ENCODE peak calls at places on chromosomes 6 and 20, in nine cellular contexts. P, W, Z, R, X, H, Q, N and K are unnamed samples.

GRCh38 chr20:2687514-2687913 is 5.1 kb upstream of the EBF4 start:
- DNase-seq in P (no peak), W (no peak), Z (no peak), R (no peak), X (no peak), H (no peak), Q (no peak), N (no peak), K (no peak)

GRCh38 chr20:57432874-57433491 is 41.8 kb downstream of the RBM38 start:
- DNase-seq in P (peak; percentile 53), W (peak; percentile 66), Z (no peak), R (peak; percentile 56), X (peak; percentile 21), H (peak; percentile 64), Q (no peak), N (peak; percentile 53), K (no peak)

GRCh38 chr6:45791181-45791580 is 224.5 kb downstream of the CLIC5 start:
- DNase-seq in P (no peak), W (no peak), Z (no peak), R (no peak), X (peak; percentile 6), H (no peak), Q (no peak), N (no peak), K (no peak)

GRCh38 chr20:36270744-36271638 is 34.7 kb downstream of the AAR2 start:
- DNase-seq in P (no peak), W (no peak), Z (no peak), R (no peak), X (no peak), H (no peak), Q (no peak), N (no peak), K (no peak)

GRCh38 chr6:39568896-39569295 is 156.3 kb downstream of the KIF6 start:
- DNase-seq in P (no peak), W (no peak), Z (no peak), R (peak; percentile 58), X (peak; percentile 8), H (no peak), Q (no peak), N (no peak), K (no peak)

GRCh38 chr6:151148111-151148510 is 91.7 kb upstream of the AKAP12 start:
- DNase-seq in P (no peak), W (peak; percentile 14), Z (no peak), R (peak; percentile 23), X (peak; percentile 45), H (no peak), Q (no peak), N (no peak), K (no peak)

GRCh38 chr6:144195671-144196070 is 45.4 kb downstream of the STX11 start:
- DNase-seq in P (no peak), W (no peak), Z (no peak), R (peak; percentile 87), X (peak; percentile 90), H (no peak), Q (no peak), N (no peak), K (no peak)

GRCh38 chr6:152571089-152571488 is 66.1 kb downstream of the SYNE1 start:
- DNase-seq in P (no peak), W (no peak), Z (no peak), R (no peak), X (no peak), H (no peak), Q (no peak), N (no peak), K (no peak)

GRCh38 chr6:127483399-127484055 is 24.3 kb upstream of the KIAA0408 start:
- DNase-seq in P (no peak), W (no peak), Z (no peak), R (no peak), X (no peak), H (no peak), Q (no peak), N (no peak), K (no peak)

GRCh38 chr20:51043811-51044210 is 20.9 kb upstream of the KCNG1 start:
- DNase-seq in P (no peak), W (no peak), Z (no peak), R (peak; percentile 83), X (peak; percentile 46), H (no peak), Q (no peak), N (no peak), K (no peak)

GRCh38 chr20:10828221-10828620 is 154.4 kb upstream of the JAG1 start:
- DNase-seq in P (no peak), W (no peak), Z (no peak), R (no peak), X (peak; percentile 11), H (no peak), Q (no peak), N (no peak), K (no peak)

GRCh38 chr20:47847882-47848485 is 62.7 kb upstream of the SULF2 start:
- DNase-seq in P (no peak), W (no peak), Z (no peak), R (peak; percentile 38), X (no peak), H (no peak), Q (no peak), N (no peak), K (no peak)

GRCh38 chr6:22113046-22113766 is 183.6 kb downstream of the PRL start:
- DNase-seq in P (no peak), W (peak; percentile 12), Z (no peak), R (peak; percentile 98), X (peak; percentile 97), H (no peak), Q (no peak), N (peak; percentile 46), K (no peak)

GRCh38 chr20:1396702-1397101 is 3.8 kb upstream of the FKBP1A start:
- DNase-seq in P (no peak), W (no peak), Z (no peak), R (no peak), X (no peak), H (no peak), Q (no peak), N (no peak), K (no peak)

GRCh38 chr20:23118144-23118543 is 32.0 kb upstream of the CD93 start:
- DNase-seq in P (no peak), W (no peak), Z (no peak), R (no peak), X (no peak), H (no peak), Q (no peak), N (no peak), K (no peak)

GRCh38 chr6:155406801-155407200 is 48.8 kb downstream of the NOX3 start:
- DNase-seq in P (no peak), W (no peak), Z (no peak), R (no peak), X (no peak), H (no peak), Q (no peak), N (no peak), K (no peak)
- TF ChIP-seq CTCF in P (no peak), W (no peak), Z (peak; percentile 35), R (no peak), X (no peak), H (no peak), Q (no peak), N (no peak), K (peak; percentile 22)

GRCh38 chr6:19320066-19320465 is 517.1 kb upstream of the ID4 start:
- DNase-seq in P (no peak), W (no peak), Z (no peak), R (no peak), X (peak; percentile 72), H (no peak), Q (no peak), N (no peak), K (no peak)

GRCh38 chr6:19325335-19325789 is 511.8 kb upstream of the ID4 start:
- DNase-seq in P (no peak), W (no peak), Z (no peak), R (no peak), X (no peak), H (no peak), Q (no peak), N (no peak), K (no peak)

GRCh38 chr6:19319005-19319404 is 518.2 kb upstream of the ID4 start:
- DNase-seq in P (no peak), W (no peak), Z (no peak), R (no peak), X (no peak), H (no peak), Q (no peak), N (no peak), K (no peak)

GRCh38 chr6:19327246-19327645 is 509.9 kb upstream of the ID4 start:
- DNase-seq in P (no peak), W (no peak), Z (no peak), R (peak; percentile 23), X (peak; percentile 24), H (no peak), Q (no peak), N (no peak), K (no peak)

DNA sequence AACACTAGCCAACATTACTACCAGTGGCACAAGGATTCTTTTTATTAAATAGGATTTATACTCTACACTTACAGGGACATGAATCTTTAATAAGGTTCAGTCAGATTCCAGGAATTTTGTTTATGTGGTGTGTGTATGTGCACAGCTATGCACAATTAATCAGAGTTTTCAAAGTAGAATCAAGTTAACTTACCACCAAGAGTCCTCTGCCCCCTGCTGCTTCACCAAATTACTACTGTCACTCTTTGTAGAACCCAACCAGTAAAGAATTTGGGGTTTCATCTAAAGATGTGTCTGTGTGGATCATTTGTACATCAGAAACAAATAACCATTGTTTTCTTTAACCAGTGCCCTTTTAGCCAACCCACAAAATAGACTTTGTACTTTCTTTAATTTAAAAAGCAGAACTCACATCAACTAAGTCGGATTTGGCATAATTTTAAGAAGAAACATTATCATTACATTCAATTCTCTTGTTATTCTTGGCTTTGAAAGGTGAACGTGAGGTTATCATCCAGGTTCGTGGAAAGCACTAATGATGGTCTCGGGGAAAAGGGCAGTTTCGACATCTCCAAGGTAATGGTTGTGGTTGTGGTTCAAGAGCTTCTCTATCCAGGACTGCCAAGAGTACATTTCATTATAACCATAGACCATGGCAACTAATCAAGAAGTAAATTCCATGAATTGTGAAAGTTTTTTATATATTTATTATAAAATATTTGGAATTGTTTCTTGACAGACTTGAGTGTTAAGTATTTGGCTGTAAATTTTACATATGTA is 514.3 kb upstream of the ID4 start:
- DNase-seq in P (no peak), W (no peak), Z (no peak), R (peak; percentile 48), X (peak; percentile 26), H (no peak), Q (no peak), N (no peak), K (no peak)
- TF ChIP-seq CTCF in P (no peak), W (no peak), Z (peak; percentile 24), R (peak; percentile 57), X (peak; percentile 40), H (no peak), Q (no peak), N (no peak), K (no peak)

DNA sequence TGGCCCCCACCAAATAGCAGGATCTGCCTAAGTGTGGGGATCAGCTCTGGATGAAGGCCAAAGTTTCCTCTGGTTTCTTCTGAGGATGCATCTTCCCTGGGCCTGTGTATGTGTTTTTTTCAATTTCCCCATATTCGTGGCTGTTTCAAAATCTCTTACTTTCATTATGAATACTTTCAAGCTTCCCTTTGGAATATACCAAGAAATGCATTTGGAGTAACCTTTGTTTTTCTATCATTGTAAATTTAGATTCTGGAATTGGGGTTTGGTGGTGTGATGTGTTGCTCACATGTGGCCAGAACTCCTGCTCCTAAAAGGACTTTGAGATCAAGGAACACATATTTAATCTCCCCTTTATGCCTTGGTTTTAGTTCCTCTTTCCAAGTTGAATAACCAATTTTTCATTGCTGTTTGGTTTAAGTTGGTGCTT is 8.4 kb downstream of the ENTPD6 start:
- DNase-seq in P (no peak), W (no peak), Z (no peak), R (no peak), X (no peak), H (no peak), Q (no peak), N (no peak), K (no peak)
- TF ChIP-seq CTCF in P (no peak), W (no peak), Z (no peak), R (no peak), X (no peak), H (no peak), Q (no peak), N (no peak), K (no peak)

GRCh38 chr6:11766056-11766455 is 12.5 kb downstream of the ADTRP start:
- DNase-seq in P (no peak), W (no peak), Z (no peak), R (no peak), X (peak; percentile 19), H (no peak), Q (no peak), N (no peak), K (no peak)
- TF ChIP-seq CTCF in P (no peak), W (no peak), Z (no peak), R (no peak), X (peak; percentile 17), H (no peak), Q (no peak), N (no peak), K (no peak)